ENCODE peak calls at places on chromosomes 12 and 14, in nine cellular contexts. T is fibroblast of mammary gland; Z is activated naive CD4-positive, alpha-beta T cell; C is occipital lobe; G is T-helper 1 cell; L is EL; H is central memory CD4-positive, alpha-beta T cell; R is PC-3; O is LoVo. V is an unnamed sample.

GRCh38 chr14:58638231-58639205 is 756 bp downstream of the DACT1 start:
- DNase-seq in L (peak; percentile 47), T (peak; percentile 10), O (peak; percentile 31), Z (peak; percentile 26), H (no peak), C (peak; percentile 21), R (peak; percentile 49), G (peak; percentile 11), V (no peak)

GRCh38 chr14:61438497-61438859 is 117.1 kb downstream of the PRKCH start:
- DNase-seq in O (no peak), T (no peak), L (no peak), R (no peak), G (no peak), Z (no peak), H (no peak), C (no peak), V (no peak)

GRCh38 chr14:100726812-100727564 is at the start of gene DLK1:
- DNase-seq in Z (no peak), R (no peak), H (no peak), T (no peak), O (no peak), L (no peak), C (no peak), G (no peak), V (no peak)

GRCh38 chr14:75711796-75712211 is 50.8 kb downstream of the TTLL5 start:
- DNase-seq in O (peak; percentile 63), L (peak; percentile 83), C (peak; percentile 80), T (peak; percentile 82), G (peak; percentile 32), H (no peak), Z (no peak), R (peak; percentile 96), V (peak; percentile 2)

GRCh38 chr14:38992067-38992835 is 110.8 kb downstream of the SEC23A start:
- DNase-seq in C (no peak), R (no peak), O (no peak), Z (no peak), H (no peak), T (no peak), L (no peak), G (no peak), V (no peak)

GRCh38 chr12:95548056-95548538 is 3.2 kb downstream of the USP44 start:
- DNase-seq in R (no peak), L (peak; percentile 28), H (peak; percentile 7), O (no peak), Z (peak; percentile 26), G (peak; percentile 11), T (peak; percentile 8), C (no peak), V (no peak)

GRCh38 chr12:8668441-8668840 is 5.8 kb upstream of the MFAP5 start:
- DNase-seq in Z (no peak), R (no peak), G (no peak), L (no peak), C (no peak), T (no peak), H (no peak), O (no peak), V (no peak)

GRCh38 chr12:108807996-108808725 is 49.2 kb downstream of the SSH1 start:
- DNase-seq in O (no peak), R (no peak), G (no peak), H (no peak), L (no peak), C (no peak), Z (no peak), T (no peak), V (no peak)

GRCh38 chr12:130246560-130246959 is 84.3 kb downstream of the FZD10 start:
- DNase-seq in O (no peak), H (no peak), G (no peak), Z (no peak), R (no peak), T (no peak), C (no peak), L (no peak), V (no peak)

GRCh38 chr12:105355752-105356151 is 25.3 kb downstream of the C12orf75 start:
- DNase-seq in T (peak; percentile 64), C (no peak), H (no peak), Z (no peak), O (peak; percentile 31), R (peak; percentile 30), L (peak; percentile 70), G (no peak), V (no peak)

GRCh38 chr14:66824251-66824650 is 316.3 kb downstream of the GPHN start:
- DNase-seq in L (no peak), R (no peak), O (no peak), G (no peak), T (no peak), C (no peak), H (no peak), Z (no peak), V (no peak)

GRCh38 chr14:91249841-91250616 is 5.5 kb upstream of the GPR68 start:
- DNase-seq in T (no peak), R (peak; percentile 75), H (peak; percentile 41), Z (no peak), L (peak; percentile 59), O (no peak), G (peak; percentile 84), C (no peak), V (no peak)